ENCODE peak calls at places on chromosome 2, in six cellular contexts. One of them, this sample, is unnamed.

GRCh38 chr2:14492920-14493503 is 139.5 kb upstream of the LRATD1 start:
- DNase-seq in naive thymus-derived CD8-positive, alpha-beta T cell: no peak
- DNase-seq in NCI-H524: no peak
- DNase-seq in fibroblast of lung: peak; percentile 94
- DNase-seq in NCI-H774: no peak
- DNase-seq in frontal cortex: no peak
- DNase-seq in this sample: peak; percentile 91

GRCh38 chr2:159044804-159045286 is 76.4 kb downstream of the TANC1 start:
- DNase-seq in naive thymus-derived CD8-positive, alpha-beta T cell: no peak
- DNase-seq in NCI-H524: no peak
- DNase-seq in fibroblast of lung: peak; percentile 62
- DNase-seq in NCI-H774: no peak
- DNase-seq in frontal cortex: no peak
- DNase-seq in this sample: no peak

GRCh38 chr2:150062416-150062815 is 425.1 kb downstream of the RND3 start:
- DNase-seq in naive thymus-derived CD8-positive, alpha-beta T cell: no peak
- DNase-seq in NCI-H524: no peak
- DNase-seq in fibroblast of lung: peak; percentile 15
- DNase-seq in NCI-H774: no peak
- DNase-seq in frontal cortex: no peak
- DNase-seq in this sample: no peak

GRCh38 chr2:53652131-53652530 is 115.5 kb upstream of the CHAC2 start:
- DNase-seq in naive thymus-derived CD8-positive, alpha-beta T cell: no peak
- DNase-seq in NCI-H524: no peak
- DNase-seq in fibroblast of lung: no peak
- DNase-seq in NCI-H774: no peak
- DNase-seq in frontal cortex: no peak
- DNase-seq in this sample: no peak

GRCh38 chr2:183404392-183404791 is 280.1 kb downstream of the NUP35 start:
- DNase-seq in naive thymus-derived CD8-positive, alpha-beta T cell: no peak
- DNase-seq in NCI-H524: no peak
- DNase-seq in fibroblast of lung: no peak
- DNase-seq in NCI-H774: no peak
- DNase-seq in frontal cortex: no peak
- DNase-seq in this sample: no peak

GRCh38 chr2:63038034-63038433 is 12.6 kb upstream of the OTX1 start:
- DNase-seq in naive thymus-derived CD8-positive, alpha-beta T cell: no peak
- DNase-seq in NCI-H524: no peak
- DNase-seq in fibroblast of lung: no peak
- DNase-seq in NCI-H774: no peak
- DNase-seq in frontal cortex: no peak
- DNase-seq in this sample: no peak

GRCh38 chr2:177597759-177598158 is 205.2 kb downstream of the AGPS start:
- DNase-seq in naive thymus-derived CD8-positive, alpha-beta T cell: no peak
- DNase-seq in NCI-H524: no peak
- DNase-seq in fibroblast of lung: no peak
- DNase-seq in NCI-H774: no peak
- DNase-seq in frontal cortex: no peak
- DNase-seq in this sample: no peak

GRCh38 chr2:112642961-112643360 is 2.8 kb upstream of the SLC20A1 start:
- DNase-seq in naive thymus-derived CD8-positive, alpha-beta T cell: no peak
- DNase-seq in NCI-H524: no peak
- DNase-seq in fibroblast of lung: no peak
- DNase-seq in NCI-H774: no peak
- DNase-seq in frontal cortex: no peak
- DNase-seq in this sample: no peak

GRCh38 chr2:215498411-215498810 is 62.5 kb upstream of the FN1 start:
- DNase-seq in naive thymus-derived CD8-positive, alpha-beta T cell: no peak
- DNase-seq in NCI-H524: no peak
- DNase-seq in fibroblast of lung: peak; percentile 78
- DNase-seq in NCI-H774: no peak
- DNase-seq in frontal cortex: no peak
- DNase-seq in this sample: peak; percentile 40

GRCh38 chr2:191710411-191710900 is 32.5 kb downstream of the NABP1 start:
- DNase-seq in naive thymus-derived CD8-positive, alpha-beta T cell: no peak
- DNase-seq in NCI-H524: no peak
- DNase-seq in fibroblast of lung: peak; percentile 93
- DNase-seq in NCI-H774: no peak
- DNase-seq in frontal cortex: no peak
- DNase-seq in this sample: no peak

GRCh38 chr2:113173563-113174368 is at the start of gene PSD4:
- DNase-seq in naive thymus-derived CD8-positive, alpha-beta T cell: peak; percentile 80
- DNase-seq in NCI-H524: no peak
- DNase-seq in fibroblast of lung: no peak
- DNase-seq in NCI-H774: no peak
- DNase-seq in frontal cortex: no peak
- DNase-seq in this sample: no peak

GRCh38 chr2:44580875-44581515 is 219.2 kb downstream of the CAMKMT start:
- DNase-seq in naive thymus-derived CD8-positive, alpha-beta T cell: no peak
- DNase-seq in NCI-H524: no peak
- DNase-seq in fibroblast of lung: no peak
- DNase-seq in NCI-H774: no peak
- DNase-seq in frontal cortex: no peak
- DNase-seq in this sample: no peak

GRCh38 chr2:113162173-113162572 is 11.6 kb upstream of the PSD4 start:
- DNase-seq in naive thymus-derived CD8-positive, alpha-beta T cell: no peak
- DNase-seq in NCI-H524: no peak
- DNase-seq in fibroblast of lung: no peak
- DNase-seq in NCI-H774: no peak
- DNase-seq in frontal cortex: no peak
- DNase-seq in this sample: no peak

GRCh38 chr2:239344857-239345216 is 56.0 kb downstream of the HDAC4 start:
- DNase-seq in naive thymus-derived CD8-positive, alpha-beta T cell: no peak
- DNase-seq in NCI-H524: peak; percentile 35
- DNase-seq in fibroblast of lung: no peak
- DNase-seq in NCI-H774: peak; percentile 67
- DNase-seq in frontal cortex: no peak
- DNase-seq in this sample: no peak

GRCh38 chr2:104853401-104853925 is 452 bp upstream of the POU3F3 start:
- DNase-seq in naive thymus-derived CD8-positive, alpha-beta T cell: no peak
- DNase-seq in NCI-H524: peak; percentile 81
- DNase-seq in fibroblast of lung: no peak
- DNase-seq in NCI-H774: no peak
- DNase-seq in frontal cortex: no peak
- DNase-seq in this sample: no peak

GRCh38 chr2:15298769-15299168 is 262.4 kb downstream of the NBAS start:
- DNase-seq in naive thymus-derived CD8-positive, alpha-beta T cell: no peak
- DNase-seq in NCI-H524: no peak
- DNase-seq in fibroblast of lung: peak; percentile 52
- DNase-seq in NCI-H774: no peak
- DNase-seq in frontal cortex: no peak
- DNase-seq in this sample: no peak

GRCh38 chr2:46848446-46848845 is 67.2 kb downstream of the MCFD2 start:
- DNase-seq in naive thymus-derived CD8-positive, alpha-beta T cell: no peak
- DNase-seq in NCI-H524: no peak
- DNase-seq in fibroblast of lung: peak; percentile 62
- DNase-seq in NCI-H774: no peak
- DNase-seq in frontal cortex: no peak
- DNase-seq in this sample: no peak